ENCODE peak calls at places on chromosomes 3 and 15, in eight cellular contexts. U, K, E, X, O, H, I and G are unnamed samples.

GRCh38 chr15:91099616-91100560 is at the start of gene SV2B:
- DNase-seq in U (peak; percentile 27), O (peak; percentile 38), I (no peak), K (no peak), E (peak; percentile 64), X (no peak), H (no peak), G (no peak)

GRCh38 chr15:74884428-74885223 is 5.2 kb upstream of the MPI start:
- DNase-seq in I (no peak), U (no peak), E (no peak), K (no peak), O (no peak), H (no peak), X (no peak), G (no peak)

GRCh38 chr15:68010366-68010765 is 43.7 kb upstream of the PIAS1 start:
- DNase-seq in K (no peak), E (no peak), X (no peak), I (no peak), U (no peak), O (no peak), H (no peak), G (no peak)

GRCh38 chr15:73822998-73823397 is 50.4 kb upstream of the TBC1D21 start:
- DNase-seq in K (no peak), X (no peak), U (no peak), E (no peak), O (no peak), I (no peak), H (no peak), G (no peak)

GRCh38 chr3:66609660-66610547 is 109.1 kb upstream of the LRIG1 start:
- DNase-seq in E (no peak), O (no peak), U (no peak), I (no peak), H (no peak), X (no peak), K (no peak), G (no peak)

GRCh38 chr15:100959066-100960050 is 40.2 kb downstream of the LRRK1 start:
- DNase-seq in X (no peak), U (no peak), E (no peak), H (no peak), O (no peak), K (no peak), I (peak; percentile 83), G (no peak)

GRCh38 chr3:168859143-168859542 is 763.4 kb upstream of the GOLIM4 start:
- DNase-seq in X (no peak), K (no peak), H (no peak), O (no peak), U (no peak), I (no peak), E (no peak), G (no peak)

GRCh38 chr3:101548527-101549105 is 13.1 kb upstream of the TRMT10C start:
- DNase-seq in I (no peak), O (no peak), K (no peak), X (no peak), H (no peak), U (no peak), E (no peak), G (no peak)

GRCh38 chr15:100818927-100819326 is 60.7 kb upstream of the ALDH1A3 start:
- DNase-seq in X (no peak), E (no peak), O (peak; percentile 16), I (no peak), H (no peak), U (no peak), K (no peak), G (no peak)

GRCh38 chr3:72149645-72150044 is 364.7 kb upstream of the PROK2 start:
- DNase-seq in I (no peak), E (no peak), K (no peak), O (no peak), X (no peak), H (no peak), U (no peak), G (no peak)

GRCh38 chr3:48558446-48559134 is 2.0 kb upstream of the PFKFB4 start:
- DNase-seq in I (no peak), U (peak; percentile 47), O (peak; percentile 25), X (peak; percentile 86), K (no peak), E (no peak), H (no peak), G (peak; percentile 89)

GRCh38 chr3:78785004-78785403 is 982.8 kb downstream of the ROBO1 start:
- DNase-seq in K (no peak), O (no peak), E (no peak), I (no peak), X (no peak), U (no peak), H (no peak), G (no peak)

GRCh38 chr3:71131385-71131871 is 452.1 kb downstream of the FOXP1 start:
- DNase-seq in I (no peak), E (no peak), K (no peak), H (no peak), O (no peak), X (no peak), U (no peak), G (no peak)

GRCh38 chr3:135869439-135870105 is 96.0 kb upstream of the PPP2R3A start:
- DNase-seq in X (no peak), U (no peak), E (no peak), H (no peak), K (no peak), I (no peak), O (no peak), G (no peak)

GRCh38 chr3:59127071-59127470 is 77.2 kb upstream of the CFAP20DC start:
- DNase-seq in K (no peak), O (no peak), E (no peak), X (no peak), I (peak; percentile 10), H (no peak), U (no peak), G (no peak)

GRCh38 chr15:52117549-52117948 is 5.0 kb upstream of the BCL2L10 start:
- DNase-seq in I (no peak), X (no peak), O (no peak), H (no peak), K (no peak), U (no peak), E (no peak), G (no peak)

GRCh38 chr3:27310693-27311092 is 58.5 kb downstream of the NEK10 start:
- DNase-seq in H (no peak), U (no peak), X (no peak), I (no peak), O (no peak), E (no peak), K (no peak), G (no peak)

GRCh38 chr15:73991260-73991659 is 835 bp downstream of the STOML1 start:
- DNase-seq in X (peak; percentile 89), E (peak; percentile 89), H (no peak), U (peak; percentile 91), I (no peak), K (no peak), O (peak; percentile 94), G (peak; percentile 80)

GRCh38 chr3:149850787-149851582 is 38.0 kb downstream of the RNF13 start:
- DNase-seq in X (no peak), I (no peak), E (no peak), K (no peak), O (peak; percentile 5), U (no peak), H (no peak), G (no peak)

GRCh38 chr3:120418866-120419490 is 31.8 kb downstream of the FSTL1 start:
- DNase-seq in X (no peak), I (peak; percentile 63), K (no peak), H (no peak), U (peak; percentile 52), O (peak; percentile 63), E (no peak), G (peak; percentile 57)

GRCh38 chr3:3170998-3171397 is 8.5 kb downstream of the CRBN start:
- DNase-seq in X (no peak), H (no peak), I (peak; percentile 21), U (no peak), O (no peak), E (no peak), K (no peak), G (no peak)

GRCh38 chr15:36323607-36324006 is 255.8 kb upstream of the CDIN1 start:
- DNase-seq in H (no peak), U (no peak), X (no peak), I (no peak), E (no peak), O (no peak), K (no peak), G (no peak)

GRCh38 chr3:67654099-67654831 is at the start of gene SUCLG2:
- DNase-seq in K (peak; percentile 65), I (peak; percentile 30), E (peak; percentile 96), O (peak; percentile 94), U (peak; percentile 94), X (peak; percentile 96), H (peak; percentile 94), G (peak; percentile 95)
- H3K4me1 ChIP-seq in K (peaks cover 21% of the 10 kb centered on the region), I (peaks cover 42% of the 10 kb centered on the region), E (peaks cover 16% of the 10 kb centered on the region), O (peaks cover 43% of the 10 kb centered on the region), U (peaks cover 52% of the 10 kb centered on the region), X (peaks cover 2% of the 10 kb centered on the region), H (no peaks in the 10 kb centered on the region), G (peaks cover 14% of the 10 kb centered on the region)

DNA sequence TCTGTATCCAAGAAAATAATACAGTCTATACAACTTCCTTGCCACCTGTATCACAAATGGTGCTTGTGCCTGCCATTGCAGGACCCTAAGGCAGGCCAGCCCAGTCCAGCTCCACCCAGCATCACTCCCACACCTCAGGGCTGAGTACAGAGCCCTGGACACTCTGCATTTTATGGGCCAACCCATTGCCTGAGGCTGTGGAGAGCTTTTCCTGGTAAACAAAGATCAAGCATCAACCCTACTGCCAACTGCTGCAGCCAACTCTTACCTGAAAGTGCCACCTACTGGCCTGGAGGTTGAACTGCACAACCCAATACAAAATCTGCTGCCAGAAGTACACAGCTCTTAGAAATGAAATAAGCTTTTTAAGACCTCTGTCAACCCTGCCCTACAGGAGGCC is 1082.2 kb downstream of the NAALADL2 start:
- DNase-seq in O (no peak), U (no peak), H (no peak), X (no peak), K (no peak), E (no peak), I (no peak), G (no peak)
- H3K9me3 ChIP-seq in O (peaks cover 12% of the 10 kb centered on the region), U (peaks cover 65% of the 10 kb centered on the region), H (peaks cover 18% of the 10 kb centered on the region), X (peaks cover 4% of the 10 kb centered on the region), K (no peaks in the 10 kb centered on the region), E (no peaks in the 10 kb centered on the region), I (no peaks in the 10 kb centered on the region), G (peaks cover 7% of the 10 kb centered on the region)

DNA sequence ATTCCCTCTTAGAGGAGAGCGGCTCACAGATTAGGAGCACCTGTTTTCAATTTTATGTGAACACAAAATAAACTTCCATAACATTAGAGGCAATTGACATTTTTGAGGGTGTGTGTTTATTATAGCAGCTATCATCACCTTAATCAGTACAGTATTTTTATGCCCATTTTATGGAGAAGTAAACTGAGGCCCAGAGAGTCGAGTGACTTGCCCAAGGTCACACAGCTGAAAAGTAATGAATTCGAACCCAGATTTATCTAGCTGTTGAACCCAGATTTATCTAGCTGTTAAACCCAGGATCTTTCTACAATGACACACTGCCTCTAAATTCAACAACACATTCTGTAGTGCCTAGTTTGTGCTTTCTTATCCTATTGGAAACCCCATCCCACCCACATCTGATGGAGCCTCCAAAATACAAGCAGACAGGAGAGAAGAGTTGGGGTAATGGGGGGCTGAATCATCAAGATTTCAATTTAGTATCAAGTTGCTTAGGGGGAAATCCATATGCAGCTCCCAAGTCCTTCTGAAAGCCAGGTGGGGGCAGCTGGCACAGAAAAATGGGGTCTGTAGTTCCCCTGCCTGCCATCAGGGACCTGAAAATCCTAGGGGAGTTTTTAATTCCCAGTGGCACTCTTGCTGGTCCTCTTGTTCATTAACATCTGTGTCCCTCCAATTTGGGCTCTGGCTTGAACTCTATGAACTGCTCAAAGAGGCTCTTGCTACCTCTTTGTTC is 50.4 kb upstream of the TRA2B start:
- DNase-seq in U (no peak), E (no peak), I (no peak), H (no peak), O (no peak), K (no peak), X (no peak), G (no peak)
- H3K4me1 ChIP-seq in U (peaks cover 8% of the 10 kb centered on the region), E (peaks cover 5% of the 10 kb centered on the region), I (peaks cover 16% of the 10 kb centered on the region), H (peaks cover 3% of the 10 kb centered on the region), O (peaks cover 9% of the 10 kb centered on the region), K (peaks cover 4% of the 10 kb centered on the region), X (peaks cover 2% of the 10 kb centered on the region), G (peaks cover 8% of the 10 kb centered on the region)

GRCh38 chr15:20271647-20272046 is 270.0 kb downstream of the GOLGA6L6 start:
- DNase-seq in U (no peak), X (no peak), I (no peak), E (peak; percentile 37), K (no peak), O (no peak), H (no peak), G (no peak)
- H3K9me3 ChIP-seq in U (peaks cover 7% of the 10 kb centered on the region), X (peaks cover 2% of the 10 kb centered on the region), I (peaks cover 63% of the 10 kb centered on the region), E (no peaks in the 10 kb centered on the region), K (no peaks in the 10 kb centered on the region), O (peaks cover 2% of the 10 kb centered on the region), H (peaks cover 20% of the 10 kb centered on the region), G (no peaks in the 10 kb centered on the region)